ENCODE peak calls at places on chromosome 14, in six cellular contexts. C is fibroblast of lung, G is OCI-LY7, P is keratinocyte, K is hepatocyte, M is DND-41. Q is an unnamed sample.

GRCh38 chr14:97213720-97214119 is 416.5 kb downstream of the VRK1 start:
- DNase-seq in C (no peak), G (no peak), P (no peak), K (no peak), M (no peak), Q (no peak)

GRCh38 chr14:64971890-64972785 is at the start of gene RAB15:
- DNase-seq in C (no peak), G (peak; percentile 14), P (no peak), K (peak; percentile 72), M (peak; percentile 71), Q (peak; percentile 20)

GRCh38 chr14:102209224-102209966 is 69.7 kb downstream of the WDR20 start:
- DNase-seq in C (peak; percentile 29), G (no peak), P (no peak), K (peak; percentile 41), M (no peak), Q (no peak)

GRCh38 chr14:66070542-66071319 is 415.4 kb upstream of the CCDC196 start:
- DNase-seq in C (peak; percentile 6), G (peak; percentile 62), P (no peak), K (peak; percentile 58), M (peak; percentile 78), Q (peak; percentile 31)

GRCh38 chr14:79557309-79557708 is 654.0 kb downstream of the DIO2 start:
- DNase-seq in C (no peak), G (no peak), P (no peak), K (no peak), M (no peak), Q (no peak)

GRCh38 chr14:106455026-106455425 is 928.6 kb downstream of the TMEM121 start:
- DNase-seq in C (no peak), G (no peak), P (no peak), K (no peak), M (no peak), Q (no peak)

GRCh38 chr14:31261523-31261858 is 53.9 kb upstream of the HECTD1 start:
- DNase-seq in C (no peak), G (no peak), P (no peak), K (no peak), M (no peak), Q (no peak)

GRCh38 chr14:72880164-72880563 is 13.7 kb downstream of the DPF3 start:
- DNase-seq in C (no peak), G (no peak), P (no peak), K (no peak), M (no peak), Q (no peak)

GRCh38 chr14:32980178-32980886 is 41.7 kb downstream of the NPAS3 start:
- DNase-seq in C (no peak), G (peak; percentile 90), P (no peak), K (no peak), M (no peak), Q (no peak)

GRCh38 chr14:31419179-31420012 is 954 bp downstream of the HEATR5A start:
- DNase-seq in C (peak; percentile 51), G (no peak), P (no peak), K (peak; percentile 79), M (no peak), Q (no peak)

GRCh38 chr14:65115615-65116014 is 13.3 kb upstream of the MAX start:
- DNase-seq in C (no peak), G (peak; percentile 18), P (no peak), K (no peak), M (no peak), Q (no peak)

GRCh38 chr14:92207928-92208265 is 86.1 kb downstream of the CPSF2 start:
- DNase-seq in C (no peak), G (no peak), P (no peak), K (no peak), M (no peak), Q (no peak)

GRCh38 chr14:39956372-39956771 is 524.1 kb upstream of the FBXO33 start:
- DNase-seq in C (no peak), G (peak; percentile 29), P (no peak), K (no peak), M (no peak), Q (no peak)

GRCh38 chr14:59046746-59047145 is 141.7 kb upstream of the DAAM1 start:
- DNase-seq in C (peak; percentile 19), G (no peak), P (no peak), K (no peak), M (no peak), Q (no peak)

GRCh38 chr14:100874051-100874410 is 29.5 kb downstream of the RTL1 start:
- DNase-seq in C (no peak), G (no peak), P (no peak), K (no peak), M (no peak), Q (no peak)

GRCh38 chr14:106094654-106095189 is 568.3 kb downstream of the TMEM121 start:
- DNase-seq in C (no peak), G (no peak), P (no peak), K (no peak), M (peak; percentile 86), Q (no peak)

GRCh38 chr14:104968541-104969401 is 9.4 kb downstream of the AHNAK2 start:
- DNase-seq in C (no peak), G (peak; percentile 71), P (peak; percentile 95), K (peak; percentile 67), M (no peak), Q (peak; percentile 95)

GRCh38 chr14:101852785-101853184 is 91.3 kb downstream of the PPP2R5C start:
- DNase-seq in C (no peak), G (no peak), P (no peak), K (no peak), M (no peak), Q (no peak)

GRCh38 chr14:31090872-31091764 is 64.9 kb upstream of the STRN3 start:
- DNase-seq in C (peak; percentile 97), G (no peak), P (no peak), K (peak; percentile 74), M (no peak), Q (peak; percentile 88)

GRCh38 chr14:75438486-75439080 is 10.8 kb downstream of the JDP2 start:
- DNase-seq in C (no peak), G (peak; percentile 33), P (no peak), K (no peak), M (no peak), Q (no peak)

GRCh38 chr14:32468955-32469354 is 139.9 kb downstream of the AKAP6 start:
- DNase-seq in C (peak; percentile 84), G (no peak), P (no peak), K (peak; percentile 20), M (no peak), Q (peak; percentile 80)

GRCh38 chr14:75418779-75419768 is 8.7 kb upstream of the JDP2 start:
- DNase-seq in C (no peak), G (peak; percentile 74), P (no peak), K (peak; percentile 68), M (peak; percentile 21), Q (no peak)

GRCh38 chr14:54440037-54440436 is 1.1 kb downstream of the CNIH1 start:
- DNase-seq in C (peak; percentile 73), G (no peak), P (no peak), K (no peak), M (no peak), Q (peak; percentile 27)

GRCh38 chr14:71855399-71856036 is 76.7 kb upstream of the RGS6 start:
- DNase-seq in C (peak; percentile 70), G (peak; percentile 70), P (peak; percentile 17), K (peak; percentile 73), M (peak; percentile 72), Q (peak; percentile 56)

GRCh38 chr14:103522649-103523582 is at the start of gene CKB:
- DNase-seq in C (peak; percentile 57), G (no peak), P (no peak), K (peak; percentile 91), M (no peak), Q (no peak)

DNA sequence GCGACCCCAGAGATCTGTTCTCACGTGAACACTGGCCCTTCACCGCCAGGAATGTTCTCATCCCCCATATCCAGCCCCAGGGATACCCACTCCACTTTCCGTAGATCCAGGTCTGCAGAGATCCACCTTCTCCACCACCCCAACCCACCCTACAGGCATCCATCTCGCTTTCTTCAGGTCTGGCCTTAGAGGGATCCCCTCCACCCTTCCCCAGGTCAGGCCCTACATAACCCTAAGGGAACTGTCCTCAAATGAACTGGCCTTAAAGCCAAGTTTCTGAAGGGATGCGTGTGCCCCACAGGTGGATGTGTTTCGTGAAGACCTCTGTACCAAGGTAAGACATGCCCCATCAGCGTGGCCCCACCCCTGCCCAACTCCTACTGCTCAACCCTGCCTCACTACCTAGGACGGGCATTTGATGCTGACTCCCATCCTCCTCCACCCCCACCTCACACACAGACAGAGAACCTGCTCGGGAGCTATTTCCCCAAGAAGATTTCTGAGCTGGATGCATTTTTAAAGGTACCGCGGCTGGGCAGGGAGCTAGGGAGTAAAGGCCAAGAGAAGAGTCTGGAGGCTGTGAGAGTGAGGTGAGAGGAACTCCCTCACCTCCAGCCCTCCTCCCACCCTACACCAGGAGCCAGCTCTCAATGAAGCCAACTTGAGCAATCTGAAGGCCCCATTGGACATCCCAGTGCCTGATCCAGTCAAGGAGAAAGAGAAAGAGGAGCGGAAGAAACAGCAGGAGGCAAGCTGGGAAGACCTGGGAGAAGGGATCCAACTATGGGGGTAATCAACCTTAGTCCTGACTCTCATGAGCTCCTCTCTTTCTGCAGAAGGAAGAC is 912 bp downstream of the PSME1 start:
- DNase-seq in C (no peak), G (no peak), P (no peak), K (no peak), M (no peak), Q (no peak)
- H3K79me2 ChIP-seq in C (peaks cover 31% of the 10 kb centered on the region), G (peaks cover 25% of the 10 kb centered on the region), P (peaks cover 32% of the 10 kb centered on the region), K (peaks cover 43% of the 10 kb centered on the region), M (peaks cover 53% of the 10 kb centered on the region), Q (peaks cover 41% of the 10 kb centered on the region)

GRCh38 chr14:85531141-85531593 is 1.2 kb downstream of the FLRT2 start:
- DNase-seq in C (peak; percentile 80), G (no peak), P (no peak), K (peak; percentile 71), M (no peak), Q (peak; percentile 75)
- H3K79me2 ChIP-seq in C (peaks cover 6% of the 10 kb centered on the region), G (no peaks in the 10 kb centered on the region), P (peaks cover 55% of the 10 kb centered on the region), K (peaks cover 38% of the 10 kb centered on the region), M (no peaks in the 10 kb centered on the region), Q (peaks cover 55% of the 10 kb centered on the region)

DNA sequence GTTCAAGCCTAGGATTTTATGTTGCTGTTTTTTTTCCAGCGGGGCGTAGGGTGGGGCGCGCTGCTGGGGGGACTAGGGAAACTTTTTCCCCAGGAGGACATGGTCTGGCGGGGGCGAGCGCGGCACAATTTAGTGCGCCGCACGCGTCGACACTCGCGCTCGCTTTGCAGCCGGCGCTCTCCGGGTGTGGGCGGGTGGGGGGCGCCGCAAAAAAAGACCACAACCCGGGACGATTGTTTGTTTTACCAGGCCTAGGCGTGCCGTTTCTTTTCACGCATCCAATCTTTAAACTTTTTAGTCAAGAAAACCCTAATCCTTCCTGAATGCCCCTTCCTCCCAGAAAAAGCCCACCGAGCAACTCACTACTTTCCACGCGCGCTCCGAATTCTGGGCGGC is 865 bp upstream of the ZFP36L1 start:
- DNase-seq in C (no peak), G (peak; percentile 72), P (no peak), K (no peak), M (no peak), Q (no peak)
- H3K79me2 ChIP-seq in C (peaks cover 45% of the 10 kb centered on the region), G (peaks cover 55% of the 10 kb centered on the region), P (peaks cover 58% of the 10 kb centered on the region), K (peaks cover 69% of the 10 kb centered on the region), M (peaks cover 51% of the 10 kb centered on the region), Q (peaks cover 69% of the 10 kb centered on the region)

DNA sequence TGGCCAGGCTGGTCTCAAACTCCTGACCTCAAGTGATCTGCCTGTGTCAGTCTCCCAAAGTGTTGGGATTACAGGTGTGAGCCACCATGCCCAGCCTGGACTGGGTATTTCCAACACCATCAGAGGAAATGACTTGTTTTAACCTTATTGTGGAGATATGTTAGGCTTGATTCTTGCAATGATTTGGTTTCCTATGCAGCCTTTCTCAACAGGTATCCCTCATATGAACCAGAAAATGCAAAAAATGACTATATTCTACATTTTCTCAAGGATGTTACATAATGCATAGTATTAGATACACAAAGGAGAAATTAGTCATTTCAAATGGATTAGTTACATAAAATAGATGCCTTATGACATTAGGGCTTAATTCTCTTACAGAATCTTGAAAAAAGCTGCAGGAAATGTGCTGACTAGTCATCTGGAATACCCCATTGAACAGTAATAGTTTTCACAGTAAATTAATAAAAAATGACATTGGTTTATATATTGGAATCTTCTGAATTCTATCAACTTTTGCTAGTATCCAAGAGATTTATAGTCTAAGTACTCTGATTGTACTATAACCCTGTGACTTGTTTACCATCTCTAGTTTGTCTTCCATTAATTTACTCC is 132.6 kb downstream of the INSM2 start:
- DNase-seq in C (no peak), G (no peak), P (no peak), K (no peak), M (no peak), Q (no peak)
- H3K79me2 ChIP-seq in C (no peaks in the 10 kb centered on the region), G (no peaks in the 10 kb centered on the region), P (no peaks in the 10 kb centered on the region), K (no peaks in the 10 kb centered on the region), M (no peaks in the 10 kb centered on the region), Q (no peaks in the 10 kb centered on the region)